ENCODE peak calls at places on chromosome 6, in seven cellular contexts. S, K, U, B, J, V and L are unnamed samples.
A peak's percentile ranks its signal among the peaks of the same experiment; 100 is the strongest.

GRCh38 chr6:6008648-6009421 is 2.1 kb upstream of the NRN1 start:
- DNase-seq in S (no peak), K (peak; percentile 36), U (peak; percentile 71), B (no peak), J (peak; percentile 87), V (no peak), L (peak; percentile 94)

GRCh38 chr6:126307859-126308258 is 32.1 kb upstream of the CENPW start:
- DNase-seq in S (no peak), K (no peak), U (no peak), B (peak; percentile 74), J (peak; percentile 55), V (peak; percentile 47), L (no peak)

GRCh38 chr6:125789167-125789566 is 1.6 kb upstream of the NCOA7 start:
- DNase-seq in S (no peak), K (no peak), U (no peak), B (no peak), J (no peak), V (no peak), L (no peak)

GRCh38 chr6:136550330-136551071 is at the start of gene MAP7:
- DNase-seq in S (peak; percentile 68), K (peak; percentile 63), U (peak; percentile 95), B (no peak), J (peak; percentile 92), V (peak; percentile 75), L (peak; percentile 97)

GRCh38 chr6:6654599-6655575 is 66.4 kb downstream of the LY86 start:
- DNase-seq in S (no peak), K (no peak), U (no peak), B (no peak), J (no peak), V (no peak), L (no peak)

GRCh38 chr6:85469276-85470022 is 19.6 kb downstream of the NT5E start:
- DNase-seq in S (no peak), K (no peak), U (no peak), B (no peak), J (no peak), V (no peak), L (no peak)

GRCh38 chr6:142857609-142858195 is 87.3 kb downstream of the HIVEP2 start:
- DNase-seq in S (no peak), K (peak; percentile 27), U (no peak), B (no peak), J (no peak), V (no peak), L (peak; percentile 16)

GRCh38 chr6:157689875-157690274 is 133.2 kb upstream of the SNX9 start:
- DNase-seq in S (no peak), K (no peak), U (no peak), B (no peak), J (no peak), V (no peak), L (no peak)

GRCh38 chr6:129679758-129680157 is 30.2 kb downstream of the ARHGAP18 start:
- DNase-seq in S (no peak), K (no peak), U (no peak), B (no peak), J (no peak), V (no peak), L (no peak)

GRCh38 chr6:122853259-122853995 is 64.4 kb downstream of the SMPDL3A start:
- DNase-seq in S (no peak), K (no peak), U (no peak), B (no peak), J (no peak), V (no peak), L (no peak)

GRCh38 chr6:41428402-41428994 is 93.1 kb downstream of the NCR2 start:
- DNase-seq in S (no peak), K (no peak), U (no peak), B (no peak), J (no peak), V (no peak), L (no peak)

GRCh38 chr6:134609862-134610261 is 291.9 kb upstream of the SGK1 start:
- DNase-seq in S (no peak), K (no peak), U (no peak), B (no peak), J (no peak), V (no peak), L (no peak)

GRCh38 chr6:99933129-99933528 is 60.9 kb downstream of the MCHR2 start:
- DNase-seq in S (no peak), K (no peak), U (no peak), B (peak; percentile 86), J (peak; percentile 24), V (no peak), L (no peak)

GRCh38 chr6:111781055-111781708 is 92.1 kb downstream of the FYN start:
- DNase-seq in S (no peak), K (no peak), U (no peak), B (peak; percentile 92), J (peak; percentile 10), V (no peak), L (no peak)